ENCODE peak calls at places on chromosomes 13 and 19, in six cellular contexts. One of them, this sample, is unnamed.

GRCh38 chr13:62387642-62388041 is 972.0 kb upstream of the PCDH20 start:
- DNase-seq in left lung: no peak
- DNase-seq in ovary: no peak
- DNase-seq in pancreas: no peak
- DNase-seq in SK-N-MC: peak
- DNase-seq in esophagus squamous epithelium: no peak
- DNase-seq in this sample: no peak

GRCh38 chr13:45880242-45880641 is 28.7 kb upstream of the SIAH3 start:
- DNase-seq in SK-N-MC: no peak
- DNase-seq in left lung: no peak
- DNase-seq in esophagus squamous epithelium: no peak
- DNase-seq in ovary: no peak
- DNase-seq in pancreas: no peak
- DNase-seq in this sample: no peak

GRCh38 chr19:31438401-31439269 is 89.4 kb upstream of the TSHZ3 start:
- DNase-seq in left lung: no peak
- DNase-seq in ovary: no peak
- DNase-seq in SK-N-MC: no peak
- DNase-seq in esophagus squamous epithelium: no peak
- DNase-seq in pancreas: no peak
- DNase-seq in this sample: no peak

GRCh38 chr13:32917504-32917903 is 98.7 kb upstream of the KL start:
- DNase-seq in SK-N-MC: no peak
- DNase-seq in esophagus squamous epithelium: no peak
- DNase-seq in pancreas: no peak
- DNase-seq in ovary: no peak
- DNase-seq in left lung: no peak
- DNase-seq in this sample: no peak

GRCh38 chr13:94192576-94192975 is 286.9 kb downstream of the DCT start:
- DNase-seq in ovary: peak
- DNase-seq in pancreas: peak
- DNase-seq in esophagus squamous epithelium: no peak
- DNase-seq in left lung: no peak
- DNase-seq in SK-N-MC: no peak
- DNase-seq in this sample: no peak

GRCh38 chr19:19169236-19170052 is 619 bp downstream of the MEF2B start:
- DNase-seq in ovary: no peak
- DNase-seq in pancreas: no peak
- DNase-seq in left lung: no peak
- DNase-seq in SK-N-MC: no peak
- DNase-seq in esophagus squamous epithelium: no peak
- DNase-seq in this sample: no peak

GRCh38 chr19:8251025-8251472 is 41.9 kb downstream of the CERS4 start:
- DNase-seq in esophagus squamous epithelium: no peak
- DNase-seq in SK-N-MC: no peak
- DNase-seq in left lung: peak
- DNase-seq in ovary: peak
- DNase-seq in pancreas: peak
- DNase-seq in this sample: no peak

GRCh38 chr13:29918845-29919244 is 68.4 kb upstream of the UBL3 start:
- DNase-seq in left lung: no peak
- DNase-seq in SK-N-MC: no peak
- DNase-seq in ovary: no peak
- DNase-seq in esophagus squamous epithelium: no peak
- DNase-seq in pancreas: peak
- DNase-seq in this sample: no peak

GRCh38 chr19:49881672-49882394 is 4.3 kb downstream of the TBC1D17 start:
- DNase-seq in SK-N-MC: no peak
- DNase-seq in left lung: no peak
- DNase-seq in pancreas: no peak
- DNase-seq in esophagus squamous epithelium: no peak
- DNase-seq in ovary: no peak
- DNase-seq in this sample: no peak

GRCh38 chr19:18669883-18670282 is 13.6 kb upstream of the CRTC1 start:
- DNase-seq in pancreas: no peak
- DNase-seq in esophagus squamous epithelium: no peak
- DNase-seq in ovary: no peak
- DNase-seq in SK-N-MC: no peak
- DNase-seq in left lung: no peak
- DNase-seq in this sample: no peak

GRCh38 chr13:110132178-110132975 is 174.6 kb downstream of the COL4A1 start:
- DNase-seq in left lung: no peak
- DNase-seq in pancreas: no peak
- DNase-seq in esophagus squamous epithelium: no peak
- DNase-seq in ovary: no peak
- DNase-seq in SK-N-MC: no peak
- DNase-seq in this sample: no peak

GRCh38 chr19:13850910-13851753 is 25.8 kb upstream of the NANOS3 start:
- DNase-seq in SK-N-MC: no peak
- DNase-seq in ovary: peak
- DNase-seq in esophagus squamous epithelium: no peak
- DNase-seq in left lung: peak
- DNase-seq in pancreas: peak
- DNase-seq in this sample: peak

GRCh38 chr19:2634228-2634951 is 68.1 kb downstream of the GNG7 start:
- DNase-seq in ovary: peak
- DNase-seq in left lung: peak
- DNase-seq in esophagus squamous epithelium: no peak
- DNase-seq in SK-N-MC: no peak
- DNase-seq in pancreas: no peak
- DNase-seq in this sample: no peak

DNA sequence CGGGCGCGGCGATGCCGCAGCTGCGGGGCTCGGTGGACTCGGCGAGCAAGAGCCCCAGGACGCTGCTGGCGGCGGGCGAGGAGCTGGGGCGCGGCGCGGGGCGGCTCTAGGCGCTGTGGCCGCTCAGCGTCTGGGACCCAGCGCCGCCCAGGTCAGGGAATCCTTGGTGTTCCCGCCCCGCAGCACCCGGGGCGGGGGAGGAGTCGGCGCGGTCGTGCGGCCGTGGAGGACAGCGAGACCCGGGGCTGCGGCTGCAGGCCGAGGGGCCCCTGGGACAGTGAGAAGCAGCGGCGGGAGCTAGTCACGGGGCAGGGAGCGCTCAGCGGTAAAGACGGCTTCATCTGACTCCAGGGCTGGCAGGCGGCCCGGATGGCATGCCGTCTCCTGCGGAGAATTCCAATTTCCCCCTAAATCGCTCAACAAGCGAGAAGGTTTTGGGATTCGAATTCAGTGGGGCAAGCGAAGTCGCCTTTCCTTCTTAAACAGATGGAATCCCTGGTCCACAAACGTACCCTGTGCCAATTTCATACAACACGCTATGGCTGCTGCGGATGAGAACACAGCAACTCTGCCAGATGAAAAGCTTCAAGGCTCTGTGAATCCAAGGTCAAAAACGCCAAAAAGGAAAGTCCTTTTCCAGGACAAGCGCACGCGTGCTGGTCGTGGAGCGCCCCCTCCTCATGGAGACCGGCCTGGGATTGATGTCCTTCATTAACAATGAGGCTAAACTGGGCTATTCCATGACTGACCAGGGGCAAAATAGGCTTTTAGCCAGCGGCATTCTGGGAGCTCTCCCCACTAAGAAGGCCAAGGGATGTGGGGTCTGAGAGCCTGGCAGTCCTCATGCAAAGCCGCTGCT is 4.2 kb upstream of the ZSCAN4 start:
- DNase-seq in ovary: peak
- DNase-seq in pancreas: peak
- DNase-seq in esophagus squamous epithelium: no peak
- DNase-seq in left lung: peak
- DNase-seq in SK-N-MC: no peak
- DNase-seq in this sample: no peak
- H3K27ac ChIP-seq in ovary: no peak
- H3K27ac ChIP-seq in pancreas: no peak
- H3K27ac ChIP-seq in esophagus squamous epithelium: peak
- H3K27ac ChIP-seq in left lung: peak
- H3K27ac ChIP-seq in SK-N-MC: no peak
- H3K27ac ChIP-seq in this sample: no peak

DNA sequence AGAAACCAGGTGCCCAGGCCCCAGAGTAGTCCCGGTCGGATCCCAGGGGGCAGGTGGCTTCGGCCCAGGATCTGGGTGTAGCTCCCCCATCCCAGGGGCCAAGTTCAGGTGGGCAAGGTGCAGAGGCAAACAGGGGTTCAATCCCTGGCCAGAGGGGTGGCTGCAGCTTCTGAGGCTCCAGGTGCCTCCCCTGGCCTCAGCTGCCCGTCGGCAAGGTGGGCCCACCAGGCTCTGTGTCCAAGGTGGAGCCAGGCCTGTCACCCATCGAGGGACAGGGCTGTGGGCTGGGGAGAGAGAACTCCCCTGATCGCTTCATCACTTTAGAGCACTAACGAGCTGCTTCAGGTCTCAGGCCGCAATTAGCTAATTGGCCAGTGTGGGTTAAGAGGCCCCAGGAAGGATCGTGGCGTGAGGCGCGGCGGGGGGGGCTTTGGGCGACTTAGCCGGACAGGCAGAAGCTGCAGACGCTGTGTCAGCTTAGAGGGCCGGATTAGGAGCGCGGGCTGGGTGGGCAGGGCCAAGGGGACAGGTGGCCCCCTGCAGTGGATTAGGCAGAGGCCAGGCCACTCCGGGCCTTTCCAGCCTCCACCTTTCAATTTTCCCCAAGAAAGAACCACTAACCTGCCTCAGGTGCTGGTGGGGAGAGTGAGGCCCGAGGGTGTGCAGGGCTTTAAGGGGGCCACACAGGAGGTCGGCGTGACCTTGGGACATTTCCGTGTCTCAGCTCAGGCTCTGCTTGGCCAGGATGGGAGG is 2.8 kb upstream of the RAX2 start:
- DNase-seq in ovary: no peak
- DNase-seq in SK-N-MC: no peak
- DNase-seq in left lung: no peak
- DNase-seq in esophagus squamous epithelium: no peak
- DNase-seq in pancreas: no peak
- DNase-seq in this sample: no peak
- H3K27ac ChIP-seq in ovary: no peak
- H3K27ac ChIP-seq in SK-N-MC: no peak
- H3K27ac ChIP-seq in left lung: no peak
- H3K27ac ChIP-seq in esophagus squamous epithelium: no peak
- H3K27ac ChIP-seq in pancreas: no peak
- H3K27ac ChIP-seq in this sample: no peak

GRCh38 chr13:97249797-97250495 is 27.8 kb downstream of the MBNL2 start:
- DNase-seq in left lung: no peak
- DNase-seq in SK-N-MC: no peak
- DNase-seq in ovary: no peak
- DNase-seq in esophagus squamous epithelium: no peak
- DNase-seq in pancreas: no peak
- DNase-seq in this sample: no peak
- H3K27ac ChIP-seq in left lung: peak
- H3K27ac ChIP-seq in SK-N-MC: peak
- H3K27ac ChIP-seq in ovary: no peak
- H3K27ac ChIP-seq in esophagus squamous epithelium: peak
- H3K27ac ChIP-seq in pancreas: peak
- H3K27ac ChIP-seq in this sample: no peak

DNA sequence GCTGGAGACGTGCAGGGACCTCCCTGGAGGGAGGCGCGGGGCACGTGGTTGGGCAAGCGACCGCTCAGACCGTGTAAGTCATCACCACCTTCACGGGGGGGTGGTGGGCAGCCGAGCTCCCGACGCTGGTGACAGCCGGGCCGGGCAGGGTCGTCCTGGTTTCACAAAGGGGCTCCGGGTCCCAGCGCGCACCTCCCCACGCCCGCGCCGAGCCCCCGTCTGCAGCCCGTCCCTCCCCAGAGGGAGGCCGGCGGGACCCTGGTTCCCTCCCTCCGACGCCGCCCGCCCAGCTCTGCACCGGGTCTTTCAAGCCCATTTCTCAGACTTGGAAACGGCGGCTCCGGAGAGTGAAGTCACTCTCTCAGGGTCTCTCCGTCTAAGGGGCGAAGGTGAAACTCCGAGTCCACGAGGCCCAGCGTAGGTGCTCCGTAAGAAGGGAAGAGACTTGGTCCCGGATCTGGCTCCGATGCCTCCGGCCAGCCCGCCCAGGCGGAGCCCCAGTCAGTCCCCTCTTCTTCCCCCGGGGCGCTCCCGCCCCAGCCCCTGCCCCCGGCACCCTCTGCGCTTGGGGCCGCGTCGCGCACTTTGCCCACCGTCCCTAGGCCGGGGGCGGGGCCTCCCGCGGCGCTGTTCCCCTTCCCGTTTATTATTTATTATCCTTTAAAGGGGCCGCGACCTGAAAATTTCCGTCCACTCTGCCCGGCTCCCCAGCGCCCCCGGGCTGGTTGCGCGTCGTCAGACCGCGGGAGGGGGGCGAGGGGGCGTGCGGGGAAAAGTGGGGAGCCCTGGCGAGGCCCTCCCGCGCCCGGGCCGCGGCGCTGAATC is 536 bp upstream of the ARID3A start:
- DNase-seq in ovary: peak
- DNase-seq in esophagus squamous epithelium: no peak
- DNase-seq in SK-N-MC: peak
- DNase-seq in left lung: peak
- DNase-seq in pancreas: peak
- DNase-seq in this sample: peak
- H3K27ac ChIP-seq in ovary: peak
- H3K27ac ChIP-seq in esophagus squamous epithelium: peak
- H3K27ac ChIP-seq in SK-N-MC: peak
- H3K27ac ChIP-seq in left lung: peak
- H3K27ac ChIP-seq in pancreas: peak
- H3K27ac ChIP-seq in this sample: peak

This sample was measured in effector memory CD4-positive, alpha-beta T cell.